ENCODE peak calls at places on chromosomes 2 and 18, in eight cellular contexts. One of them, this sample, is unnamed.

GRCh38 chr2:241069821-241070281 is 32.2 kb downstream of the MTERF4 start:
- DNase-seq in body of pancreas: no peak
- DNase-seq in IMR-90: no peak
- DNase-seq in neuronal stem cell: no peak
- DNase-seq in iPS DF 6.9: no peak
- DNase-seq in CD4-positive, CD25-positive, alpha-beta regulatory T cell: no peak
- DNase-seq in psoas muscle: no peak
- DNase-seq in GM12878: no peak
- DNase-seq in this sample: peak; percentile 16

GRCh38 chr2:148752977-148753376 is 108.4 kb downstream of the EPC2 start:
- DNase-seq in IMR-90: no peak
- DNase-seq in psoas muscle: no peak
- DNase-seq in iPS DF 6.9: no peak
- DNase-seq in GM12878: no peak
- DNase-seq in neuronal stem cell: no peak
- DNase-seq in body of pancreas: no peak
- DNase-seq in CD4-positive, CD25-positive, alpha-beta regulatory T cell: no peak
- DNase-seq in this sample: no peak

GRCh38 chr18:63763831-63764600 is 11.2 kb upstream of the SERPINB7 start:
- DNase-seq in IMR-90: peak; percentile 61
- DNase-seq in GM12878: no peak
- DNase-seq in body of pancreas: no peak
- DNase-seq in iPS DF 6.9: no peak
- DNase-seq in psoas muscle: no peak
- DNase-seq in CD4-positive, CD25-positive, alpha-beta regulatory T cell: no peak
- DNase-seq in neuronal stem cell: no peak
- DNase-seq in this sample: no peak

GRCh38 chr2:176099737-176100546 is at the start of gene HOXD12:
- DNase-seq in iPS DF 6.9: no peak
- DNase-seq in neuronal stem cell: no peak
- DNase-seq in GM12878: no peak
- DNase-seq in IMR-90: no peak
- DNase-seq in body of pancreas: no peak
- DNase-seq in psoas muscle: no peak
- DNase-seq in CD4-positive, CD25-positive, alpha-beta regulatory T cell: no peak
- DNase-seq in this sample: no peak

GRCh38 chr2:63588385-63589147 is at the start of the genes MDH1 and WDPCP:
- DNase-seq in body of pancreas: peak; percentile 93
- DNase-seq in neuronal stem cell: peak; percentile 98
- DNase-seq in psoas muscle: peak; percentile 93
- DNase-seq in CD4-positive, CD25-positive, alpha-beta regulatory T cell: peak; percentile 94
- DNase-seq in GM12878: peak; percentile 99
- DNase-seq in iPS DF 6.9: peak; percentile 99
- DNase-seq in IMR-90: peak; percentile 100
- DNase-seq in this sample: peak; percentile 96

GRCh38 chr2:109497447-109497846 is 116.3 kb downstream of the SEPTIN10 start:
- DNase-seq in psoas muscle: no peak
- DNase-seq in neuronal stem cell: no peak
- DNase-seq in body of pancreas: no peak
- DNase-seq in iPS DF 6.9: no peak
- DNase-seq in GM12878: no peak
- DNase-seq in CD4-positive, CD25-positive, alpha-beta regulatory T cell: no peak
- DNase-seq in IMR-90: peak; percentile 95
- DNase-seq in this sample: no peak

GRCh38 chr2:206543073-206543472 is 99.2 kb upstream of the FAM237A start:
- DNase-seq in IMR-90: no peak
- DNase-seq in psoas muscle: no peak
- DNase-seq in body of pancreas: no peak
- DNase-seq in neuronal stem cell: no peak
- DNase-seq in CD4-positive, CD25-positive, alpha-beta regulatory T cell: no peak
- DNase-seq in iPS DF 6.9: no peak
- DNase-seq in GM12878: no peak
- DNase-seq in this sample: no peak

GRCh38 chr18:1053654-1054315 is 149.1 kb downstream of the ADCYAP1 start:
- DNase-seq in iPS DF 6.9: no peak
- DNase-seq in IMR-90: no peak
- DNase-seq in CD4-positive, CD25-positive, alpha-beta regulatory T cell: no peak
- DNase-seq in psoas muscle: no peak
- DNase-seq in body of pancreas: no peak
- DNase-seq in neuronal stem cell: no peak
- DNase-seq in GM12878: no peak
- DNase-seq in this sample: no peak

GRCh38 chr18:43830905-43831304 is 553.6 kb upstream of the SYT4 start:
- DNase-seq in psoas muscle: no peak
- DNase-seq in GM12878: no peak
- DNase-seq in neuronal stem cell: no peak
- DNase-seq in CD4-positive, CD25-positive, alpha-beta regulatory T cell: no peak
- DNase-seq in IMR-90: no peak
- DNase-seq in body of pancreas: no peak
- DNase-seq in iPS DF 6.9: no peak
- DNase-seq in this sample: no peak

GRCh38 chr2:184681642-184682321 is 83.5 kb downstream of the ZNF804A start:
- DNase-seq in CD4-positive, CD25-positive, alpha-beta regulatory T cell: no peak
- DNase-seq in neuronal stem cell: no peak
- DNase-seq in body of pancreas: no peak
- DNase-seq in iPS DF 6.9: no peak
- DNase-seq in psoas muscle: no peak
- DNase-seq in IMR-90: no peak
- DNase-seq in GM12878: no peak
- DNase-seq in this sample: no peak

GRCh38 chr2:237923507-237924163 is 43.2 kb upstream of the UBE2F start:
- DNase-seq in psoas muscle: peak; percentile 79
- DNase-seq in neuronal stem cell: peak; percentile 57
- DNase-seq in GM12878: no peak
- DNase-seq in body of pancreas: peak; percentile 80
- DNase-seq in CD4-positive, CD25-positive, alpha-beta regulatory T cell: peak; percentile 61
- DNase-seq in iPS DF 6.9: peak; percentile 25
- DNase-seq in IMR-90: peak; percentile 35
- DNase-seq in this sample: peak; percentile 63

GRCh38 chr2:28736034-28736433 is 15.6 kb upstream of the PPP1CB start:
- DNase-seq in GM12878: no peak
- DNase-seq in psoas muscle: peak; percentile 71
- DNase-seq in body of pancreas: peak; percentile 96
- DNase-seq in neuronal stem cell: no peak
- DNase-seq in CD4-positive, CD25-positive, alpha-beta regulatory T cell: no peak
- DNase-seq in iPS DF 6.9: no peak
- DNase-seq in IMR-90: no peak
- DNase-seq in this sample: peak; percentile 71

GRCh38 chr2:64654063-64654811 is 524 bp upstream of the SERTAD2 start:
- DNase-seq in iPS DF 6.9: no peak
- DNase-seq in IMR-90: peak; percentile 79
- DNase-seq in GM12878: no peak
- DNase-seq in CD4-positive, CD25-positive, alpha-beta regulatory T cell: peak; percentile 66
- DNase-seq in psoas muscle: peak; percentile 86
- DNase-seq in body of pancreas: peak; percentile 85
- DNase-seq in neuronal stem cell: peak; percentile 89
- DNase-seq in this sample: peak; percentile 88

GRCh38 chr2:133657591-133657990 is 89.3 kb upstream of the NCKAP5 start:
- DNase-seq in body of pancreas: no peak
- DNase-seq in psoas muscle: no peak
- DNase-seq in CD4-positive, CD25-positive, alpha-beta regulatory T cell: no peak
- DNase-seq in neuronal stem cell: no peak
- DNase-seq in iPS DF 6.9: no peak
- DNase-seq in GM12878: no peak
- DNase-seq in IMR-90: peak; percentile 41
- DNase-seq in this sample: no peak

GRCh38 chr2:72883356-72883962 is 3.7 kb upstream of the SPR start:
- DNase-seq in IMR-90: peak; percentile 46
- DNase-seq in neuronal stem cell: peak; percentile 61
- DNase-seq in CD4-positive, CD25-positive, alpha-beta regulatory T cell: no peak
- DNase-seq in GM12878: no peak
- DNase-seq in iPS DF 6.9: no peak
- DNase-seq in psoas muscle: peak; percentile 31
- DNase-seq in body of pancreas: no peak
- DNase-seq in this sample: no peak

GRCh38 chr2:233816771-233817170 is 37.6 kb downstream of the HJURP start:
- DNase-seq in GM12878: no peak
- DNase-seq in iPS DF 6.9: no peak
- DNase-seq in IMR-90: no peak
- DNase-seq in psoas muscle: no peak
- DNase-seq in body of pancreas: peak; percentile 2
- DNase-seq in neuronal stem cell: no peak
- DNase-seq in CD4-positive, CD25-positive, alpha-beta regulatory T cell: no peak
- DNase-seq in this sample: no peak

GRCh38 chr2:237452846-237453245 is 34.2 kb upstream of the MLPH start:
- DNase-seq in body of pancreas: no peak
- DNase-seq in psoas muscle: no peak
- DNase-seq in GM12878: no peak
- DNase-seq in IMR-90: peak; percentile 71
- DNase-seq in CD4-positive, CD25-positive, alpha-beta regulatory T cell: no peak
- DNase-seq in neuronal stem cell: no peak
- DNase-seq in iPS DF 6.9: no peak
- DNase-seq in this sample: no peak

GRCh38 chr18:21739604-21740473 is 753 bp upstream of the MIB1 start:
- DNase-seq in neuronal stem cell: no peak
- DNase-seq in psoas muscle: no peak
- DNase-seq in GM12878: no peak
- DNase-seq in IMR-90: no peak
- DNase-seq in body of pancreas: no peak
- DNase-seq in CD4-positive, CD25-positive, alpha-beta regulatory T cell: no peak
- DNase-seq in iPS DF 6.9: no peak
- DNase-seq in this sample: no peak

GRCh38 chr2:8371653-8372052 is 310.2 kb upstream of the ID2 start:
- DNase-seq in neuronal stem cell: no peak
- DNase-seq in iPS DF 6.9: no peak
- DNase-seq in body of pancreas: no peak
- DNase-seq in GM12878: no peak
- DNase-seq in CD4-positive, CD25-positive, alpha-beta regulatory T cell: no peak
- DNase-seq in IMR-90: no peak
- DNase-seq in psoas muscle: no peak
- DNase-seq in this sample: no peak

GRCh38 chr18:75205760-75206109 is 3.2 kb downstream of the PTGR3 start:
- DNase-seq in neuronal stem cell: peak; percentile 23
- DNase-seq in CD4-positive, CD25-positive, alpha-beta regulatory T cell: no peak
- DNase-seq in GM12878: no peak
- DNase-seq in IMR-90: peak; percentile 54
- DNase-seq in psoas muscle: no peak
- DNase-seq in body of pancreas: no peak
- DNase-seq in iPS DF 6.9: no peak
- DNase-seq in this sample: no peak

DNA sequence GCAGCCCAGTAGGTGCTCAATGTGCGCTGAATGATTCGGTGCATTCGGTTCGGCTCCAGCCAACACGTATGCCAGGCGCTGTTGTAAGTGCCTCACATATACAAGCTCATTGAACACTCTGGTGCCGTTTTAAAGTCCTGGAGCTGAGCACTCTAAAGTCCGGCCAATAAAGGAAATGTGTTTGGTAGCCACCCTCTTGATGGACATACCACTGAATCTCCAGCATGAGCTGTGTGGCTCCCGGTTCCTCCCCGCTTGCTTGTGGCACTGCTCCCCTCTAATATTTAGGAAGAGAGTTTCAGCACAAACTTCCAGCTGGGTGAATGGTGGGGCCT is 112.1 kb downstream of the MCFD2 start:
- DNase-seq in CD4-positive, CD25-positive, alpha-beta regulatory T cell: no peak
- DNase-seq in GM12878: no peak
- DNase-seq in iPS DF 6.9: no peak
- DNase-seq in psoas muscle: no peak
- DNase-seq in body of pancreas: no peak
- DNase-seq in IMR-90: no peak
- DNase-seq in neuronal stem cell: no peak
- DNase-seq in this sample: peak; percentile 26
- H3K27ac ChIP-seq in CD4-positive, CD25-positive, alpha-beta regulatory T cell: no peak overlapping the region
- H3K27ac ChIP-seq in GM12878: no peak overlapping the region
- H3K27ac ChIP-seq in iPS DF 6.9: no peak overlapping the region
- H3K27ac ChIP-seq in psoas muscle: no peak overlapping the region
- H3K27ac ChIP-seq in body of pancreas: no peak overlapping the region
- H3K27ac ChIP-seq in IMR-90: peak overlapping the region; percentile 81
- H3K27ac ChIP-seq in neuronal stem cell: no peak overlapping the region
- H3K27ac ChIP-seq in this sample: no peak overlapping the region

GRCh38 chr2:239065537-239065936 is 217.7 kb downstream of the TWIST2 start:
- DNase-seq in CD4-positive, CD25-positive, alpha-beta regulatory T cell: no peak
- DNase-seq in psoas muscle: no peak
- DNase-seq in neuronal stem cell: no peak
- DNase-seq in iPS DF 6.9: no peak
- DNase-seq in body of pancreas: no peak
- DNase-seq in GM12878: no peak
- DNase-seq in IMR-90: no peak
- DNase-seq in this sample: no peak
- H3K27ac ChIP-seq in CD4-positive, CD25-positive, alpha-beta regulatory T cell: no peak overlapping the region
- H3K27ac ChIP-seq in psoas muscle: peak overlapping the region; percentile 55
- H3K27ac ChIP-seq in neuronal stem cell: no peak overlapping the region
- H3K27ac ChIP-seq in iPS DF 6.9: no peak overlapping the region
- H3K27ac ChIP-seq in body of pancreas: no peak overlapping the region
- H3K27ac ChIP-seq in GM12878: no peak overlapping the region
- H3K27ac ChIP-seq in IMR-90: no peak overlapping the region
- H3K27ac ChIP-seq in this sample: no peak overlapping the region

DNA sequence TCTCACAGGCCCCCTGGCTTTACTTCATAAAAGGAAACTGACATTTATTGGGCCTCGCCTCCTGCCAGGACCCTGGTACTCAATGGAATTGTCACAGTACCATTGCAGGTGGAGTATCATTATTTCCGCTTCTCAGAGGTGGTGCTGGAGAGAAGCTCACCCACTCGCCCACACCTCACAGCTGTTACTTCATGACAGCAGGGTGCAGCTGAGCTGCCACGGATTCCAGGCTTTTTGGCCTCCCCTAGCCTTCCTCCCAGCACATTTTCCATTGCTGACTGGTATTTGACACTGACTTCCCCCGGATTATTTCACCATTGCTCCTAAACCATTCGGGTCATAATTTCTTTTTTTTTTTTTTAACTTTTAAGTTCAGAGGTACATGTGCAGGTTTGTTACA is 56.6 kb downstream of the NXPH2 start:
- DNase-seq in neuronal stem cell: no peak
- DNase-seq in psoas muscle: no peak
- DNase-seq in IMR-90: no peak
- DNase-seq in body of pancreas: no peak
- DNase-seq in CD4-positive, CD25-positive, alpha-beta regulatory T cell: no peak
- DNase-seq in GM12878: no peak
- DNase-seq in iPS DF 6.9: no peak
- DNase-seq in this sample: no peak
- H3K27ac ChIP-seq in neuronal stem cell: no peak overlapping the region
- H3K27ac ChIP-seq in psoas muscle: no peak overlapping the region
- H3K27ac ChIP-seq in IMR-90: no peak overlapping the region
- H3K27ac ChIP-seq in body of pancreas: no peak overlapping the region
- H3K27ac ChIP-seq in CD4-positive, CD25-positive, alpha-beta regulatory T cell: no peak overlapping the region
- H3K27ac ChIP-seq in GM12878: no peak overlapping the region
- H3K27ac ChIP-seq in iPS DF 6.9: no peak overlapping the region
- H3K27ac ChIP-seq in this sample: no peak overlapping the region

DNA sequence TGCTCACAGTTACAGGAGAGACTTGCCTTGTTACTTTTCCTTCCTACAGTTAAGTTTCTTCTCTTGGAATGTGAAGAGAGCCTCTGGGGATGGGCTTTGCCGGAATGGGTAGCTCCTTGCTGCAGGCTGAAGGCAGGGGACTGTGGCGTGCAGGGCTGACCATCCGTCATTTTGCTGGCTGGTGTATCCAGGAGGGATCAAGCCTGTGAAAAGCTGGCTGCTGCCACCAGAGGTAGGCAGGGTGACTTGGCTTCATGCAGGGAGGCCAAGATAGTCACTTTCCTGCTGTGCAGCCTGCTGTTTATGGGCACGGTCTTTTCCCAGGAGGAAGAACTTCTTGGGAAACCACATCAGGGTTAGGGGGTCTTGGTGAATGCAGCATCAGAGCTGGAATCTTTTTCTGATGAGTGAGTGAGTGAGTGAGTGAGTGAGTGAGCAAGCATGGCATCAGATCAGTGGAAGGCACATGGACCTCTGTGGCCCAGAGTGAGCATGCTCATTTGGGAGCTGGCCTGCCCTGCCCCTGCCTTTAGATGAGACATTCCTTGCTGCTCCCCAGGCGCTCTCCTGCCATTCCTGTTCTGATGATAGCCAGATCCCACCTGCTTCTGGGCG is 33.0 kb downstream of the FHOD3 start:
- DNase-seq in body of pancreas: no peak
- DNase-seq in iPS DF 6.9: no peak
- DNase-seq in GM12878: no peak
- DNase-seq in psoas muscle: no peak
- DNase-seq in IMR-90: peak; percentile 32
- DNase-seq in CD4-positive, CD25-positive, alpha-beta regulatory T cell: no peak
- DNase-seq in neuronal stem cell: no peak
- DNase-seq in this sample: no peak
- H3K27ac ChIP-seq in body of pancreas: no peak overlapping the region
- H3K27ac ChIP-seq in iPS DF 6.9: no peak overlapping the region
- H3K27ac ChIP-seq in GM12878: no peak overlapping the region
- H3K27ac ChIP-seq in psoas muscle: no peak overlapping the region
- H3K27ac ChIP-seq in IMR-90: peak overlapping the region; percentile 8
- H3K27ac ChIP-seq in CD4-positive, CD25-positive, alpha-beta regulatory T cell: no peak overlapping the region
- H3K27ac ChIP-seq in neuronal stem cell: no peak overlapping the region
- H3K27ac ChIP-seq in this sample: no peak overlapping the region